ENCODE peak calls at places on chromosomes 6 and 20, in four cellular contexts. R is IMR-90, O is NCI-H1436 treated with DMSO at 0.1 percent for 48 hours, A is cardiac fibroblast. P is an unnamed sample.

GRCh38 chr20:50303573-50304500 is 113.2 kb downstream of the CEBPB start:
- DNase-seq in A (peak; percentile 98), R (peak; percentile 85), O (no peak), P (peak; percentile 80)

GRCh38 chr6:38856490-38856889 is 141.4 kb downstream of the DNAH8 start:
- DNase-seq in R (no peak), O (no peak), A (no peak), P (no peak)

GRCh38 chr20:62860391-62860923 is 1.2 kb downstream of the TCFL5 start:
- DNase-seq in R (peak; percentile 45), O (no peak), A (peak; percentile 56), P (peak; percentile 31)

GRCh38 chr6:43669050-43669921 is 18.3 kb downstream of the MRPS18A start:
- DNase-seq in O (no peak), A (peak; percentile 83), R (peak; percentile 59), P (peak; percentile 55)

GRCh38 chr6:136738178-136739057 is 53.9 kb downstream of the MAP3K5 start:
- DNase-seq in O (no peak), A (peak; percentile 78), R (peak; percentile 26), P (no peak)

GRCh38 chr6:32064706-32065105 is 26.5 kb downstream of the CYP21A2 start:
- DNase-seq in O (no peak), R (no peak), A (no peak), P (no peak)

GRCh38 chr6:33427585-33428218 is 7.8 kb downstream of the SYNGAP1 start:
- DNase-seq in A (no peak), R (no peak), O (no peak), P (peak; percentile 24)

GRCh38 chr6:8080338-8081151 is 16.4 kb upstream of the BLOC1S5 start:
- DNase-seq in O (no peak), R (peak; percentile 82), A (peak; percentile 68), P (no peak)

GRCh38 chr20:54103762-54104600 is 33.6 kb upstream of the BCAS1 start:
- DNase-seq in O (no peak), R (no peak), A (no peak), P (no peak)

P was measured in MG63.